ENCODE peak calls at places on chromosomes 11 and 22, in seven cellular contexts. One of them, this sample, is unnamed.

GRCh38 chr11:94877446-94878200 is 95.7 kb downstream of the CWC15 start:
- DNase-seq in colonic mucosa: no peak
- DNase-seq in stimulated activated CD4-positive, alpha-beta T cell treated with anti-CD3 and anti-CD28 coated beads, Interleukin-4, amount 100 ng/mL, for 48 hours: no peak
- DNase-seq in activated gamma-delta T cell treated with Interleukin-2 at 50 U/mL for 16 hours: no peak
- DNase-seq in fibroblast of the aortic adventitia: peak
- DNase-seq in NB4: peak
- DNase-seq in foreskin fibroblast: no peak
- DNase-seq in this sample: no peak

GRCh38 chr11:102836290-102836875 is 7.0 kb downstream of the MMP3 start:
- DNase-seq in colonic mucosa: no peak
- DNase-seq in activated gamma-delta T cell treated with Interleukin-2 at 50 U/mL for 16 hours: no peak
- DNase-seq in NB4: no peak
- DNase-seq in stimulated activated CD4-positive, alpha-beta T cell treated with anti-CD3 and anti-CD28 coated beads, Interleukin-4, amount 100 ng/mL, for 48 hours: no peak
- DNase-seq in fibroblast of the aortic adventitia: peak
- DNase-seq in foreskin fibroblast: peak
- DNase-seq in this sample: peak

GRCh38 chr22:37561209-37562048 is 1.1 kb downstream of the CDC42EP1 start:
- DNase-seq in foreskin fibroblast: peak
- DNase-seq in stimulated activated CD4-positive, alpha-beta T cell treated with anti-CD3 and anti-CD28 coated beads, Interleukin-4, amount 100 ng/mL, for 48 hours: peak
- DNase-seq in activated gamma-delta T cell treated with Interleukin-2 at 50 U/mL for 16 hours: peak
- DNase-seq in NB4: peak
- DNase-seq in fibroblast of the aortic adventitia: peak
- DNase-seq in colonic mucosa: peak
- DNase-seq in this sample: peak

GRCh38 chr11:16924826-16925494 is 89.3 kb downstream of the PLEKHA7 start:
- DNase-seq in stimulated activated CD4-positive, alpha-beta T cell treated with anti-CD3 and anti-CD28 coated beads, Interleukin-4, amount 100 ng/mL, for 48 hours: no peak
- DNase-seq in fibroblast of the aortic adventitia: peak
- DNase-seq in NB4: no peak
- DNase-seq in colonic mucosa: peak
- DNase-seq in foreskin fibroblast: peak
- DNase-seq in activated gamma-delta T cell treated with Interleukin-2 at 50 U/mL for 16 hours: no peak
- DNase-seq in this sample: peak

GRCh38 chr11:128018692-128019091 is 568.7 kb downstream of the ETS1 start:
- DNase-seq in NB4: no peak
- DNase-seq in fibroblast of the aortic adventitia: no peak
- DNase-seq in stimulated activated CD4-positive, alpha-beta T cell treated with anti-CD3 and anti-CD28 coated beads, Interleukin-4, amount 100 ng/mL, for 48 hours: no peak
- DNase-seq in activated gamma-delta T cell treated with Interleukin-2 at 50 U/mL for 16 hours: no peak
- DNase-seq in colonic mucosa: no peak
- DNase-seq in foreskin fibroblast: no peak
- DNase-seq in this sample: peak

GRCh38 chr11:36077368-36077767 is 133.5 kb downstream of the LDLRAD3 start:
- DNase-seq in colonic mucosa: no peak
- DNase-seq in foreskin fibroblast: no peak
- DNase-seq in fibroblast of the aortic adventitia: no peak
- DNase-seq in activated gamma-delta T cell treated with Interleukin-2 at 50 U/mL for 16 hours: no peak
- DNase-seq in stimulated activated CD4-positive, alpha-beta T cell treated with anti-CD3 and anti-CD28 coated beads, Interleukin-4, amount 100 ng/mL, for 48 hours: no peak
- DNase-seq in NB4: no peak
- DNase-seq in this sample: no peak

GRCh38 chr11:73217131-73217809 is 811 bp upstream of the P2RY2 start:
- DNase-seq in colonic mucosa: no peak
- DNase-seq in NB4: peak
- DNase-seq in fibroblast of the aortic adventitia: no peak
- DNase-seq in activated gamma-delta T cell treated with Interleukin-2 at 50 U/mL for 16 hours: no peak
- DNase-seq in foreskin fibroblast: no peak
- DNase-seq in stimulated activated CD4-positive, alpha-beta T cell treated with anti-CD3 and anti-CD28 coated beads, Interleukin-4, amount 100 ng/mL, for 48 hours: no peak
- DNase-seq in this sample: no peak

GRCh38 chr11:693415-693831 is 1.6 kb downstream of the DEAF1 start:
- DNase-seq in foreskin fibroblast: no peak
- DNase-seq in colonic mucosa: no peak
- DNase-seq in stimulated activated CD4-positive, alpha-beta T cell treated with anti-CD3 and anti-CD28 coated beads, Interleukin-4, amount 100 ng/mL, for 48 hours: no peak
- DNase-seq in NB4: peak
- DNase-seq in activated gamma-delta T cell treated with Interleukin-2 at 50 U/mL for 16 hours: no peak
- DNase-seq in fibroblast of the aortic adventitia: peak
- DNase-seq in this sample: peak

GRCh38 chr11:118002541-118003019 is 16.4 kb downstream of the IL10RA start:
- DNase-seq in stimulated activated CD4-positive, alpha-beta T cell treated with anti-CD3 and anti-CD28 coated beads, Interleukin-4, amount 100 ng/mL, for 48 hours: peak
- DNase-seq in NB4: peak
- DNase-seq in activated gamma-delta T cell treated with Interleukin-2 at 50 U/mL for 16 hours: no peak
- DNase-seq in colonic mucosa: peak
- DNase-seq in fibroblast of the aortic adventitia: no peak
- DNase-seq in foreskin fibroblast: no peak
- DNase-seq in this sample: no peak

GRCh38 chr11:107691003-107691402 is 20.9 kb downstream of the SLN start:
- DNase-seq in stimulated activated CD4-positive, alpha-beta T cell treated with anti-CD3 and anti-CD28 coated beads, Interleukin-4, amount 100 ng/mL, for 48 hours: no peak
- DNase-seq in activated gamma-delta T cell treated with Interleukin-2 at 50 U/mL for 16 hours: no peak
- DNase-seq in colonic mucosa: no peak
- DNase-seq in fibroblast of the aortic adventitia: peak
- DNase-seq in NB4: no peak
- DNase-seq in foreskin fibroblast: peak
- DNase-seq in this sample: peak

GRCh38 chr11:37988031-37988430 is 1390.0 kb upstream of the RAG2 start:
- DNase-seq in NB4: no peak
- DNase-seq in stimulated activated CD4-positive, alpha-beta T cell treated with anti-CD3 and anti-CD28 coated beads, Interleukin-4, amount 100 ng/mL, for 48 hours: no peak
- DNase-seq in activated gamma-delta T cell treated with Interleukin-2 at 50 U/mL for 16 hours: no peak
- DNase-seq in fibroblast of the aortic adventitia: peak
- DNase-seq in foreskin fibroblast: peak
- DNase-seq in colonic mucosa: no peak
- DNase-seq in this sample: peak

GRCh38 chr11:117045956-117046355 is 52.3 kb downstream of the SIK3 start:
- DNase-seq in activated gamma-delta T cell treated with Interleukin-2 at 50 U/mL for 16 hours: no peak
- DNase-seq in fibroblast of the aortic adventitia: peak
- DNase-seq in foreskin fibroblast: peak
- DNase-seq in colonic mucosa: no peak
- DNase-seq in stimulated activated CD4-positive, alpha-beta T cell treated with anti-CD3 and anti-CD28 coated beads, Interleukin-4, amount 100 ng/mL, for 48 hours: no peak
- DNase-seq in NB4: peak
- DNase-seq in this sample: no peak

GRCh38 chr11:84264066-84264465 is 977.9 kb upstream of the CCDC90B start:
- DNase-seq in colonic mucosa: no peak
- DNase-seq in fibroblast of the aortic adventitia: no peak
- DNase-seq in NB4: no peak
- DNase-seq in foreskin fibroblast: no peak
- DNase-seq in stimulated activated CD4-positive, alpha-beta T cell treated with anti-CD3 and anti-CD28 coated beads, Interleukin-4, amount 100 ng/mL, for 48 hours: no peak
- DNase-seq in activated gamma-delta T cell treated with Interleukin-2 at 50 U/mL for 16 hours: no peak
- DNase-seq in this sample: no peak

GRCh38 chr22:31085493-31085824 is 4.3 kb downstream of the SMTN start:
- DNase-seq in activated gamma-delta T cell treated with Interleukin-2 at 50 U/mL for 16 hours: no peak
- DNase-seq in fibroblast of the aortic adventitia: no peak
- DNase-seq in stimulated activated CD4-positive, alpha-beta T cell treated with anti-CD3 and anti-CD28 coated beads, Interleukin-4, amount 100 ng/mL, for 48 hours: no peak
- DNase-seq in NB4: peak
- DNase-seq in colonic mucosa: peak
- DNase-seq in foreskin fibroblast: no peak
- DNase-seq in this sample: peak

GRCh38 chr11:44766112-44766971 is 39.6 kb downstream of the TSPAN18 start:
- DNase-seq in colonic mucosa: no peak
- DNase-seq in stimulated activated CD4-positive, alpha-beta T cell treated with anti-CD3 and anti-CD28 coated beads, Interleukin-4, amount 100 ng/mL, for 48 hours: no peak
- DNase-seq in activated gamma-delta T cell treated with Interleukin-2 at 50 U/mL for 16 hours: no peak
- DNase-seq in NB4: no peak
- DNase-seq in fibroblast of the aortic adventitia: peak
- DNase-seq in foreskin fibroblast: peak
- DNase-seq in this sample: peak

GRCh38 chr11:63919267-63920125 is 2.5 kb upstream of the RCOR2 start:
- DNase-seq in activated gamma-delta T cell treated with Interleukin-2 at 50 U/mL for 16 hours: no peak
- DNase-seq in fibroblast of the aortic adventitia: peak
- DNase-seq in colonic mucosa: peak
- DNase-seq in stimulated activated CD4-positive, alpha-beta T cell treated with anti-CD3 and anti-CD28 coated beads, Interleukin-4, amount 100 ng/mL, for 48 hours: no peak
- DNase-seq in NB4: peak
- DNase-seq in foreskin fibroblast: peak
- DNase-seq in this sample: peak

GRCh38 chr11:134607963-134608750 is 196.1 kb upstream of the B3GAT1 start:
- DNase-seq in NB4: no peak
- DNase-seq in activated gamma-delta T cell treated with Interleukin-2 at 50 U/mL for 16 hours: no peak
- DNase-seq in stimulated activated CD4-positive, alpha-beta T cell treated with anti-CD3 and anti-CD28 coated beads, Interleukin-4, amount 100 ng/mL, for 48 hours: no peak
- DNase-seq in foreskin fibroblast: no peak
- DNase-seq in colonic mucosa: no peak
- DNase-seq in fibroblast of the aortic adventitia: no peak
- DNase-seq in this sample: no peak

GRCh38 chr22:23856721-23857605 is 712 bp upstream of the SLC2A11 start:
- DNase-seq in NB4: no peak
- DNase-seq in fibroblast of the aortic adventitia: peak
- DNase-seq in foreskin fibroblast: no peak
- DNase-seq in colonic mucosa: peak
- DNase-seq in stimulated activated CD4-positive, alpha-beta T cell treated with anti-CD3 and anti-CD28 coated beads, Interleukin-4, amount 100 ng/mL, for 48 hours: no peak
- DNase-seq in activated gamma-delta T cell treated with Interleukin-2 at 50 U/mL for 16 hours: no peak
- DNase-seq in this sample: peak

GRCh38 chr11:70804174-70804855 is 406.0 kb downstream of the CTTN start:
- DNase-seq in activated gamma-delta T cell treated with Interleukin-2 at 50 U/mL for 16 hours: no peak
- DNase-seq in NB4: no peak
- DNase-seq in colonic mucosa: no peak
- DNase-seq in foreskin fibroblast: no peak
- DNase-seq in fibroblast of the aortic adventitia: no peak
- DNase-seq in stimulated activated CD4-positive, alpha-beta T cell treated with anti-CD3 and anti-CD28 coated beads, Interleukin-4, amount 100 ng/mL, for 48 hours: no peak
- DNase-seq in this sample: no peak

GRCh38 chr22:17346578-17346977 is 22.7 kb upstream of the CECR2 start:
- DNase-seq in stimulated activated CD4-positive, alpha-beta T cell treated with anti-CD3 and anti-CD28 coated beads, Interleukin-4, amount 100 ng/mL, for 48 hours: no peak
- DNase-seq in NB4: no peak
- DNase-seq in activated gamma-delta T cell treated with Interleukin-2 at 50 U/mL for 16 hours: no peak
- DNase-seq in colonic mucosa: no peak
- DNase-seq in fibroblast of the aortic adventitia: no peak
- DNase-seq in foreskin fibroblast: no peak
- DNase-seq in this sample: no peak

GRCh38 chr22:37211853-37212173 is 464 bp downstream of the SSTR3 start:
- DNase-seq in stimulated activated CD4-positive, alpha-beta T cell treated with anti-CD3 and anti-CD28 coated beads, Interleukin-4, amount 100 ng/mL, for 48 hours: no peak
- DNase-seq in activated gamma-delta T cell treated with Interleukin-2 at 50 U/mL for 16 hours: no peak
- DNase-seq in foreskin fibroblast: no peak
- DNase-seq in fibroblast of the aortic adventitia: no peak
- DNase-seq in NB4: no peak
- DNase-seq in colonic mucosa: no peak
- DNase-seq in this sample: no peak

GRCh38 chr11:33040127-33040861 is 922 bp downstream of the TCP11L1 start:
- DNase-seq in fibroblast of the aortic adventitia: peak
- DNase-seq in colonic mucosa: no peak
- DNase-seq in stimulated activated CD4-positive, alpha-beta T cell treated with anti-CD3 and anti-CD28 coated beads, Interleukin-4, amount 100 ng/mL, for 48 hours: peak
- DNase-seq in activated gamma-delta T cell treated with Interleukin-2 at 50 U/mL for 16 hours: no peak
- DNase-seq in NB4: no peak
- DNase-seq in foreskin fibroblast: no peak
- DNase-seq in this sample: peak

GRCh38 chr22:24419480-24419860 is 7.9 kb upstream of the ADORA2A start:
- DNase-seq in activated gamma-delta T cell treated with Interleukin-2 at 50 U/mL for 16 hours: no peak
- DNase-seq in stimulated activated CD4-positive, alpha-beta T cell treated with anti-CD3 and anti-CD28 coated beads, Interleukin-4, amount 100 ng/mL, for 48 hours: no peak
- DNase-seq in foreskin fibroblast: no peak
- DNase-seq in fibroblast of the aortic adventitia: no peak
- DNase-seq in NB4: no peak
- DNase-seq in colonic mucosa: no peak
- DNase-seq in this sample: no peak

GRCh38 chr11:132886335-132886734 is 646.0 kb downstream of the OPCML start:
- DNase-seq in fibroblast of the aortic adventitia: no peak
- DNase-seq in colonic mucosa: no peak
- DNase-seq in foreskin fibroblast: peak
- DNase-seq in stimulated activated CD4-positive, alpha-beta T cell treated with anti-CD3 and anti-CD28 coated beads, Interleukin-4, amount 100 ng/mL, for 48 hours: no peak
- DNase-seq in activated gamma-delta T cell treated with Interleukin-2 at 50 U/mL for 16 hours: no peak
- DNase-seq in NB4: no peak
- DNase-seq in this sample: peak

GRCh38 chr11:35183526-35183925 is 44.6 kb downstream of the CD44 start:
- DNase-seq in fibroblast of the aortic adventitia: no peak
- DNase-seq in activated gamma-delta T cell treated with Interleukin-2 at 50 U/mL for 16 hours: no peak
- DNase-seq in stimulated activated CD4-positive, alpha-beta T cell treated with anti-CD3 and anti-CD28 coated beads, Interleukin-4, amount 100 ng/mL, for 48 hours: no peak
- DNase-seq in colonic mucosa: no peak
- DNase-seq in NB4: no peak
- DNase-seq in foreskin fibroblast: no peak
- DNase-seq in this sample: no peak

GRCh38 chr11:58513747-58514367 is 6.0 kb upstream of the OR5B21 start:
- DNase-seq in foreskin fibroblast: peak
- DNase-seq in fibroblast of the aortic adventitia: peak
- DNase-seq in colonic mucosa: peak
- DNase-seq in NB4: peak
- DNase-seq in activated gamma-delta T cell treated with Interleukin-2 at 50 U/mL for 16 hours: no peak
- DNase-seq in stimulated activated CD4-positive, alpha-beta T cell treated with anti-CD3 and anti-CD28 coated beads, Interleukin-4, amount 100 ng/mL, for 48 hours: no peak
- DNase-seq in this sample: peak

GRCh38 chr22:17773606-17774205 is 563 bp downstream of the BID start:
- DNase-seq in colonic mucosa: peak
- DNase-seq in fibroblast of the aortic adventitia: no peak
- DNase-seq in stimulated activated CD4-positive, alpha-beta T cell treated with anti-CD3 and anti-CD28 coated beads, Interleukin-4, amount 100 ng/mL, for 48 hours: peak
- DNase-seq in foreskin fibroblast: no peak
- DNase-seq in activated gamma-delta T cell treated with Interleukin-2 at 50 U/mL for 16 hours: peak
- DNase-seq in NB4: peak
- DNase-seq in this sample: peak

GRCh38 chr22:30326704-30327362 is at the start of gene TBC1D10A:
- DNase-seq in stimulated activated CD4-positive, alpha-beta T cell treated with anti-CD3 and anti-CD28 coated beads, Interleukin-4, amount 100 ng/mL, for 48 hours: peak
- DNase-seq in NB4: peak
- DNase-seq in activated gamma-delta T cell treated with Interleukin-2 at 50 U/mL for 16 hours: peak
- DNase-seq in fibroblast of the aortic adventitia: peak
- DNase-seq in foreskin fibroblast: peak
- DNase-seq in colonic mucosa: peak
- DNase-seq in this sample: peak

GRCh38 chr11:102421262-102421661 is 31.3 kb downstream of the TMEM123 start:
- DNase-seq in NB4: no peak
- DNase-seq in colonic mucosa: no peak
- DNase-seq in fibroblast of the aortic adventitia: no peak
- DNase-seq in activated gamma-delta T cell treated with Interleukin-2 at 50 U/mL for 16 hours: no peak
- DNase-seq in stimulated activated CD4-positive, alpha-beta T cell treated with anti-CD3 and anti-CD28 coated beads, Interleukin-4, amount 100 ng/mL, for 48 hours: no peak
- DNase-seq in foreskin fibroblast: no peak
- DNase-seq in this sample: no peak

GRCh38 chr11:17875908-17876307 is 136.9 kb downstream of the SERGEF start:
- DNase-seq in activated gamma-delta T cell treated with Interleukin-2 at 50 U/mL for 16 hours: no peak
- DNase-seq in foreskin fibroblast: no peak
- DNase-seq in NB4: no peak
- DNase-seq in colonic mucosa: no peak
- DNase-seq in fibroblast of the aortic adventitia: no peak
- DNase-seq in stimulated activated CD4-positive, alpha-beta T cell treated with anti-CD3 and anti-CD28 coated beads, Interleukin-4, amount 100 ng/mL, for 48 hours: no peak
- DNase-seq in this sample: no peak

GRCh38 chr22:44170470-44170869 is 10.3 kb upstream of the PARVG start:
- DNase-seq in fibroblast of the aortic adventitia: no peak
- DNase-seq in stimulated activated CD4-positive, alpha-beta T cell treated with anti-CD3 and anti-CD28 coated beads, Interleukin-4, amount 100 ng/mL, for 48 hours: no peak
- DNase-seq in activated gamma-delta T cell treated with Interleukin-2 at 50 U/mL for 16 hours: no peak
- DNase-seq in colonic mucosa: no peak
- DNase-seq in foreskin fibroblast: no peak
- DNase-seq in NB4: no peak
- DNase-seq in this sample: no peak

This sample was measured in EH.